ENCODE peak calls at places on chromosome 11, in seven cellular contexts. X is hepatocyte, F is PC-3, Q is pancreas, C is thoracic aorta, P is cardiac muscle cell, H is cardiac fibroblast. N is an unnamed sample.

GRCh38 chr11:102891736-102892135 is 17.0 kb upstream of the MMP12 start:
- DNase-seq in F (no peak), Q (no peak), X (no peak), H (no peak), C (no peak), P (no peak), N (no peak)

GRCh38 chr11:128828350-128828749 is 38.7 kb downstream of the KCNJ1 start:
- DNase-seq in F (peak; percentile 16), Q (no peak), X (no peak), P (no peak), H (no peak), C (no peak), N (no peak)

GRCh38 chr11:113192121-113192925 is 122.1 kb upstream of the TTC12 start:
- DNase-seq in H (no peak), P (no peak), F (no peak), Q (no peak), X (no peak), C (no peak), N (no peak)

GRCh38 chr11:31325162-31325561 is 44.4 kb downstream of the DCDC1 start:
- DNase-seq in H (peak; percentile 79), P (peak; percentile 71), X (no peak), C (no peak), F (peak; percentile 67), Q (no peak), N (peak; percentile 76)

GRCh38 chr11:1112351-1113191 is 37.9 kb downstream of the MUC2 start:
- DNase-seq in H (no peak), P (no peak), C (no peak), Q (peak; percentile 44), F (no peak), X (no peak), N (no peak)

GRCh38 chr11:92886243-92886905 is 83.1 kb upstream of the MTNR1B start:
- DNase-seq in F (peak; percentile 86), Q (no peak), H (peak; percentile 69), X (peak; percentile 75), P (peak; percentile 72), C (no peak), N (peak; percentile 77)

GRCh38 chr11:35786918-35787557 is 124.5 kb downstream of the TRIM44 start:
- DNase-seq in P (no peak), H (peak; percentile 14), F (no peak), X (no peak), Q (no peak), C (no peak), N (no peak)

GRCh38 chr11:102802341-102802740 is 4.4 kb upstream of the MMP1 start:
- DNase-seq in X (no peak), H (peak; percentile 37), C (no peak), Q (no peak), P (peak; percentile 66), F (peak; percentile 91), N (peak; percentile 71)

GRCh38 chr11:64598797-64599697 is 8.0 kb downstream of the SLC22A12 start:
- DNase-seq in Q (peak; percentile 45), F (no peak), H (no peak), C (no peak), X (no peak), P (no peak), N (no peak)

GRCh38 chr11:133992121-133992520 is 35.4 kb upstream of the IGSF9B start:
- DNase-seq in P (no peak), Q (no peak), X (no peak), F (no peak), C (no peak), H (no peak), N (no peak)

GRCh38 chr11:61834278-61835004 is 6.3 kb downstream of the FADS2 start:
- DNase-seq in F (peak; percentile 34), X (peak; percentile 43), Q (no peak), C (no peak), P (peak; percentile 92), H (peak; percentile 93), N (no peak)

GRCh38 chr11:61832758-61833157 is 4.7 kb downstream of the FADS2 start:
- DNase-seq in P (no peak), Q (no peak), C (no peak), X (no peak), H (no peak), F (no peak), N (no peak)

GRCh38 chr11:61832207-61832606 is 4.1 kb downstream of the FADS2 start:
- DNase-seq in P (no peak), X (no peak), C (no peak), Q (no peak), F (no peak), H (no peak), N (no peak)

GRCh38 chr11:61833926-61834277 is 5.8 kb downstream of the FADS2 start:
- DNase-seq in F (no peak), P (no peak), C (no peak), H (no peak), Q (no peak), X (no peak), N (no peak)

DNA sequence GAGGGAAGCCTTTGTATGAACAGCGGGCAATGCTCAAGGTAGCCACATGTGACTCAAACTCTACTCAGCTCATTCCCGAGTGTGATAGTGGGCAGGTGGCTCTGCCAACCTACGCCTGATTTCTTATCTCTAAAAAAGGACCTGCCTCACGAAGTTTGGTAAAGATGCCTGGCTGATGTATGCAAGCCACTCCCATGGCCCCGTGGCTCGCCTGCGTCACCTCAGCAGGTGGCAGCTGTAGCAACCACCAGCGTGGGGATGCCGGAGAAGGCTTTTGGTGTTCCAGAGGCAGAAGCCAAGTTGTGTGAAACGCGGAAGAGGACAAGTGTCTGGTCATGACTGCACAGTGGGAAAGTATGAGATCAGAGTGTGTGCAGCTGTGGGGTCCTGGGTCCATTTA is 5.4 kb downstream of the FADS2 start:
- DNase-seq in H (no peak), F (no peak), X (no peak), Q (no peak), P (no peak), C (no peak), N (no peak)
- H3K4me3 ChIP-seq in H (no peak overlapping the region), F (no peak overlapping the region), X (no peak overlapping the region), Q (no peak overlapping the region), P (no peak overlapping the region), C (no peak overlapping the region), N (no peak overlapping the region)

DNA sequence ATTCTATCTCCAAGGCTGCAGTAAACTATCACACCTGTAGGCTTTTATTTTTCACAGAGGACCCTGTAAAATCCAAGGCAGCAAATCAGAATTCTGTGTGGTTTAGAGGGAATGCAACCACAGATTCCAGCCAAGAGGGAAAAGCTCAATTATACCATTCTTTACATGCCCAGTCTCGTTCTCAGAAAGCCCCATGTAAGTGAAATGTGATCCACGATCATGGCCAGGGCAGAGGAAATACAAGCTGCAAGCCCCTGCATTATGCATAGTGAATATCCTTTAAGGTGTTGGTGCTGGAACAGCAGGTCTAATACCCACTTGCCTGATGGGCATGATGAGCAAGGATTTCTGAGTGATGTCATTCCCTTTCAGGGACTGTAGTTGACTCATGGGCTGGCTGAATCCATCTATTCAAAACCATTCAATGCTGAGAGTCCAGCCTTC is 198.7 kb upstream of the MTMR2 start:
- DNase-seq in F (peak; percentile 35), H (no peak), X (no peak), Q (no peak), P (no peak), C (no peak), N (peak; percentile 95)
- TF ChIP-seq CTCF in F (no peak), H (no peak), X (no peak), Q (no peak), P (no peak), C (no peak), N (no peak)

GRCh38 chr11:66641834-66642233 is 3.3 kb downstream of the RBM4 start:
- DNase-seq in X (no peak), F (no peak), H (peak; percentile 15), P (no peak), C (no peak), Q (no peak), N (no peak)

GRCh38 chr11:66638177-66639065 is at the start of gene RBM4:
- DNase-seq in F (peak; percentile 100), Q (peak; percentile 90), C (peak; percentile 92), X (peak; percentile 99), P (peak; percentile 100), H (peak; percentile 100), N (peak; percentile 100)

GRCh38 chr11:66636411-66636810 is 2.1 kb upstream of the RBM4 start:
- DNase-seq in F (no peak), X (no peak), H (no peak), Q (no peak), C (no peak), P (no peak), N (peak; percentile 22)

GRCh38 chr11:66637557-66638176 is 836 bp upstream of the RBM4 start:
- DNase-seq in F (no peak), H (no peak), P (no peak), Q (no peak), C (no peak), X (no peak), N (peak; percentile 4)

DNA sequence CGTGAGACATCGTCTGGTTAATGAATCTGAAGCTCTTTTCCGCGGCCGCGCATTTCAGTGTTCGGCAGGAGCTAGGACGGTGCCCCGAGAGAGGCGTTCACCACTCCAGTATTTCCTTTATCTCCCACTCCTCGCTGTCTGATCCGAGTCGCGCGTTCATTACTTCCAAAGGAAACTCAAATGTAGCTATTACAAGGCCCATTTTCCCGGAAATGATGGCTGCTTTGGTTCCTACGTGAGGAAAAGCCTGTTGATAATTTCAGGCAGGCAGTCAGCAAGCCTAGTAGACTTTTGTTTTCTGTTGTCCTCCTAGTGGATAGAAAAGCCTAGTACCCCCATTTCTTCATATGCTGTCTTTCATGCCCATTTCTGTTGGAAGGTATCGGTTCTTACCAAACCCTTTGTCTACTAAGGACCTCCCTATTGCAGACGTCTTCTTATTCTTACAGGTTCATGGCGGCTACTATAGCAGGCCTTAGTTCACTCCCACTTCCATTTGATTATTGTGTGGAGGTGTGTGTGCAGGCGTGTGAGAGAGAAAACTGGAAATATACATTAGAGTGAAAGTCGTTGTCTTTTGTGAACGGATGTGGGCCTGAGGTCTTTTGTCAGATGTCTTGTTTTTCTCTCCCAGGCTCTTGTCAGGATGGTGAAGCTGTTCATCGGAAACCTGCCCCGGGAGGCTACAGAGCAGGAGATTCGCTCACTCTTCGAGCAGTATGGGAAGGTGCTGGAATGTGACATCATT is 737 bp downstream of the RBM4 start:
- DNase-seq in Q (no peak), C (no peak), P (peak; percentile 60), H (peak; percentile 60), X (peak; percentile 60), F (peak; percentile 41), N (peak; percentile 26)
- H3K4me3 ChIP-seq in Q (peak overlapping the region; percentile 72), C (peak overlapping the region; percentile 93), P (peak overlapping the region; percentile 93), H (peak overlapping the region; percentile 80), X (peak overlapping the region; percentile 72), F (peak overlapping the region; percentile 95), N (peak overlapping the region; percentile 95)

GRCh38 chr11:72451836-72452376 is 17.6 kb upstream of the CLPB start:
- DNase-seq in H (no peak), X (no peak), Q (no peak), C (no peak), P (no peak), F (no peak), N (no peak)

GRCh38 chr11:72456651-72457050 is 22.3 kb upstream of the CLPB start:
- DNase-seq in Q (no peak), F (no peak), P (no peak), C (no peak), X (no peak), H (no peak), N (no peak)

GRCh38 chr11:72460091-72460647 is 25.8 kb upstream of the CLPB start:
- DNase-seq in C (no peak), F (no peak), Q (no peak), X (no peak), H (no peak), P (no peak), N (no peak)

DNA sequence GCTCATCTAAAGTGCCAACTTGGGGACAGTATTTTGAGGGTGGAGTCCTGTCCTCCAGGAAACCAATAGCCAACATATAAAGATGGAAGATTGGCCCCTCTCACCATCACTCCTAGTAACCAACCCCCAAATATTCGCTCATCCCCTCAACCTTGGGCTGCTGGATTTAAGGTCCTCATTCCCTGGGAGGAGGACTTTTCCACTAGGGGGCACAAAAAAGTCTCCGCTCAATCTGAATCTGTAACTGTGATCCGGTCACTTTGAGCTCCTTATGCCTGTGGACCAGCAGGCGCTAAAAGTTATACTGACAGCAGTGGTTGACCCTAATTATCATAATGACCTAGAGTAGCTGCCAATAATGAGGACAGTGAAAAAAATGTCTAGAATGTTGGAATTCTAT is 20.5 kb upstream of the CLPB start:
- DNase-seq in C (no peak), H (no peak), X (no peak), P (no peak), Q (no peak), F (no peak), N (no peak)
- TF ChIP-seq CTCF in C (no peak), H (peak; percentile 20), X (no peak), P (peak; percentile 32), Q (no peak), F (peak; percentile 51), N (no peak)

N was measured in epithelial cell of esophagus.